ENCODE peak calls at places on chromosomes 1 and 21, in four cellular contexts. M is Caco-2, X is stomach, F is testis. P is an unnamed sample. For H3K4me1, the result is how much of the 10 kb centered on the place peaks cover.

GRCh38 chr1:221908573-221908972 is 166.7 kb upstream of the DUSP10 start:
- DNase-seq in F (no peak), X (no peak), M (no peak), P (no peak)

GRCh38 chr1:12095822-12096263 is 32.7 kb downstream of the TNFRSF8 start:
- DNase-seq in F (peak), M (peak), X (no peak), P (no peak)

GRCh38 chr1:169838942-169839341 is 44.2 kb upstream of the METTL18 start:
- DNase-seq in X (no peak), M (no peak), F (no peak), P (no peak)

GRCh38 chr1:100921110-100921706 is 25.3 kb downstream of the SLC30A7 start:
- DNase-seq in M (peak), F (no peak), X (no peak), P (no peak)

GRCh38 chr1:115164484-115164883 is 75.2 kb upstream of the TSPAN2 start:
- DNase-seq in F (peak), M (no peak), X (no peak), P (no peak)

GRCh38 chr1:184743062-184743756 is 11.4 kb downstream of the EDEM3 start:
- DNase-seq in F (no peak), M (no peak), X (no peak), P (no peak)

GRCh38 chr1:17193222-17194132 is 11.5 kb upstream of the PADI1 start:
- DNase-seq in X (no peak), M (no peak), F (no peak), P (no peak)

GRCh38 chr1:184929711-184930202 is 44.6 kb downstream of the NIBAN1 start:
- DNase-seq in M (peak), X (peak), F (no peak), P (no peak)

GRCh38 chr1:41678141-41678878 is 193.8 kb upstream of the EDN2 start:
- DNase-seq in F (peak), X (no peak), M (no peak), P (no peak)

GRCh38 chr1:31016868-31017267 is 48.6 kb downstream of the PUM1 start:
- DNase-seq in F (no peak), X (no peak), M (no peak), P (no peak)

GRCh38 chr1:55464550-55464949 is 249.4 kb upstream of the USP24 start:
- DNase-seq in M (no peak), F (no peak), X (no peak), P (no peak)

GRCh38 chr1:115539736-115540135 is 102.0 kb upstream of the VANGL1 start:
- DNase-seq in M (no peak), X (no peak), F (no peak), P (no peak)

GRCh38 chr1:9321480-9321849 is 28.8 kb downstream of the SPSB1 start:
- DNase-seq in F (peak), M (no peak), X (no peak), P (no peak)

GRCh38 chr1:74771913-74772515 is 39.1 kb downstream of the TYW3 start:
- DNase-seq in F (peak), X (no peak), M (peak), P (no peak)

GRCh38 chr1:182784556-182785171 is 4.9 kb upstream of the NPL start:
- DNase-seq in X (no peak), F (peak), M (peak), P (no peak)

GRCh38 chr1:203548917-203549708 is 55.2 kb downstream of the OPTC start:
- DNase-seq in M (no peak), F (no peak), X (no peak), P (no peak)

GRCh38 chr1:203547147-203547546 is 53.2 kb downstream of the OPTC start:
- DNase-seq in F (no peak), X (no peak), M (no peak), P (no peak)

GRCh38 chr1:203545032-203545816 is 51.3 kb downstream of the OPTC start:
- DNase-seq in F (no peak), X (no peak), M (no peak), P (no peak)

GRCh38 chr1:203546274-203546673 is 52.3 kb downstream of the OPTC start:
- DNase-seq in M (no peak), X (no peak), F (no peak), P (no peak)

DNA sequence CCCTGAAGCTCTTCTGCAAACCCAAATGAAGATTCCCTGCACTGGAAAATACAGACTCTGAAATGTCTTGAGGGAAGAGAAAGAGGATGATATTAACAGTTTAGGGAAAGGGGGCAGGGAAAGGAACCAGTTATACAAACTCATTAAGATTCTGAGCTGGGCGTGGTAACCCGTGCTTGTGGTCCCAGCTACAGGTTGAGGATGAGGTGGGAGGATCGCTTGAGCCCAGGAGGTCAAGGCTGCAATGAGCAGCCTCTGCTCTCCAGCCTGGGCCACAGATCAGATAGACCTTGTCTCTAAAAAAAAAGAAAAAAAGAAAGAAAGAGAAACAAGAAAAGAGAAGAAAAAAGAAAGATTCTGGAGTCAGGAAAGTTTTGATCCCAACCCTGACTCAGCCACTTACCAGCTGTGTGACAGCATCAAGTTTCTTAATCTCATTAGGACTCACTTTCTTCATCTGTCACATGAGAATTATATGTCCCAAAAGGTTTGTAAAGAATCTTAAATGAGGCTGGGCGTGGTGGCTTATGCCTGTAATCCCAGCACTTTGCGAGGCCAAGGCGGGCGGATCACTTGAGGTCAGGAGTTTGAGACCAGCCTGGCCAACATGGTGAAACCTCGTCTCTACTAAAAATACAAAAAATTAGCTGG is 53.9 kb downstream of the OPTC start:
- DNase-seq in X (no peak), F (no peak), M (no peak), P (no peak)
- H3K4me1 ChIP-seq in X (under half), F (under half), M (under half), P (under half)

GRCh38 chr1:154765970-154766369 is 104.1 kb downstream of the KCNN3 start:
- DNase-seq in M (peak), X (peak), F (no peak), P (no peak)
- TF ChIP-seq CTCF in M (peak), X (no peak), F (no peak), P (no peak)

GRCh38 chr1:167913895-167914502 is at the start of gene ADCY10:
- DNase-seq in X (peak), M (no peak), F (no peak), P (no peak)

GRCh38 chr1:167912294-167912693 is 1.6 kb downstream of the ADCY10 start:
- DNase-seq in F (no peak), M (no peak), X (no peak), P (no peak)

GRCh38 chr1:167909691-167910180 is 4.2 kb downstream of the ADCY10 start:
- DNase-seq in F (no peak), M (no peak), X (no peak), P (no peak)

GRCh38 chr1:167910530-167910929 is 3.4 kb downstream of the ADCY10 start:
- DNase-seq in F (no peak), M (no peak), X (peak), P (no peak)

DNA sequence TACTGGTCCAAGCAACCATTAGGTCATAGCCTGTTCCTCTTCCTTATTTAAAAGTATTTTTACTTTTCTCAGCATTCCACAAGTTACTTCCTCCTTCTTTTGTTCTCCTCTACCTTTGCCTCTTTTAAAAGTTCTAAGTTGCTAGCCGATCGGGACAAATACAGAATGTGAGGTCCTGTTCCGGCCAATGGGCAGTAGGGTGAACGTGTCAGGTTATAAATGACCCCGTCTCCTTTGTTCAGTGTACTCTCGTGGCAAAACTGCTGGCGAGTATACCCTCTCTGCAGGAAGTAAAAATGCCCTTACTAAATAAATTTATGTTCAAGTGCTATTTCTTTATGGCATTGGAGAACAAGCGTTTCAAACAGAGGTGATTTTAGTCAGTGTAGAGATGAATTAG is 2.5 kb downstream of the ADCY10 start:
- DNase-seq in F (no peak), M (no peak), X (peak), P (no peak)
- H3K4me1 ChIP-seq in F (under half), M (under half), X (under half), P (under half)

DNA sequence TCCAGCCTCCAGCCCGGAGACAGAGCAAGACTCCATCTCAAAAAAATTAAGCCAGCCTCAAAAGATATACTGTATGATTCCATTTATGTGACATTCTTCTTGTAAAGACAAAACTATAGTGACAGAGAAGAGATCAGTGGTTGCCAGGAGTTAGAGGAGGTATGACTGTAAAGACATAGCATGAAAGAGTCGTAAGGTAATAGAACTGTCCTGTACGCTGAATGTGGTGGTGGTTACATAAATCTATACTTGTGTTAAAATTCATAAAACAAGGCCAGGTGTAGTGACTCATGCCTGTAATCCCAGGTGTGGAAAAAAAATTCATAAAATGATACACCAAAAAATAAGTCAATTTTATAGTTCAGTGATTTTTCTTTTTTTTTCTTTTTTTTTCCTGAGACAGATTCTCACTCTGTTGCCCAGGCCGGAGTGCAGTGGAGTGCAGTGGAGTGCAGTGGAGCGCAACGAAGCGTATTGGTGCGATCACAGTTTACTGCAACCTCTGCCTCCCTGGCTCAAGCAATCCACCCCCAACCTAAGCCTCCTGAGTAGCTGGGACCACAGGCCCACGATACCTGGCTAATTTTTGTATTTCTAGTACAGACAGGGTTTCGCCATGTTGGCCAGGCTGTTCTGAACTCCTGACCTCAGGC is 84.9 kb upstream of the CXADR start:
- DNase-seq in X (no peak), F (no peak), M (no peak), P (no peak)
- TF ChIP-seq CTCF in X (no peak), F (no peak), M (no peak), P (no peak)

GRCh38 chr1:27597511-27598216 is 6.3 kb downstream of the AHDC1 start:
- DNase-seq in M (no peak), X (no peak), F (no peak), P (peak)
- H3K4me1 ChIP-seq in M (under half), X (half or more), F (half or more), P (half or more)

GRCh38 chr1:15036101-15036500 is 117.4 kb upstream of the TMEM51 start:
- DNase-seq in F (no peak), M (no peak), X (no peak), P (no peak)

GRCh38 chr1:15039017-15039648 is 114.4 kb upstream of the TMEM51 start:
- DNase-seq in M (no peak), X (no peak), F (no peak), P (no peak)

GRCh38 chr1:15035236-15035635 is 118.3 kb upstream of the TMEM51 start:
- DNase-seq in X (no peak), M (no peak), F (no peak), P (no peak)

GRCh38 chr1:15039901-15040300 is 113.6 kb upstream of the TMEM51 start:
- DNase-seq in M (no peak), F (no peak), X (no peak), P (no peak)

DNA sequence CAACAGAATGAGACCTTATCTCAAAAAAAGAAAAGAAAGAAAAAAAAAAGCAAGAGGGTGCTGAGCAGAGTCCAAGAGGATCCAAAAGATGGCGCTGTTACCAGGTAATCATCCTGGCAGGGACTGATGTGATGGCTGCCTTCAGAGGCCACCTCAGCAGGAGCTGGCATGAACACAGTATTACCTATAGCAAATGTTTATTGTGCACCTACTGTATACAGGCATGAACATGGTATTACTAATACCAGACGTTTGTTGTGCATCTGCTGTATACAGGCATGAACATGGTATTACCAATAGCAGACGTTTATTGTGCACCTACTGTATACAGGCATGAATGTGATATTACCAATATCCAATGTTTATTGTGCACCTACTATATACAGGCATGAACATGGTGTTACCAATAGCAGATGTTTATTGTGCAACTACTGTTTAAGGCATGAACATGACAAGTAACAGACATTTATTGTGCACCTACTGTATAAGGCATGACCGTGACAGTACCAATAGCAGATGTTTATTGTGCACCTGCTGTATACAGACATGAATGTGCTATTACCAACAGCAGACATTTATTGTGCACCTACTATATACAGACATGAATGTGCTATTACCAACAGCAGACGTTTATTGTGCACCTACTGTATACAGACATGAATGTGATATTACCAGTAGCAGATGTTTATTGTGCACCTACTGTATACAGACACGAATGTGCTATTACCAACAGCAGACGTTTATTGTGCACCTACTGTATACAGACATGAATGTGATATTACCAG is 115.1 kb upstream of the TMEM51 start:
- DNase-seq in F (no peak), X (no peak), M (peak), P (no peak)
- TF ChIP-seq CTCF in F (no peak), X (no peak), M (no peak), P (no peak)

GRCh38 chr1:157137773-157138219 is 399 bp downstream of the ETV3 start:
- DNase-seq in X (no peak), F (peak), M (no peak), P (no peak)
- H3K4me1 ChIP-seq in X (under half), F (under half), M (under half), P (under half)

GRCh38 chr1:153682730-153683129 is 4.2 kb downstream of the NPR1 start:
- DNase-seq in M (no peak), F (no peak), X (no peak), P (no peak)

GRCh38 chr1:153680120-153680403 is 1.6 kb downstream of the NPR1 start:
- DNase-seq in M (no peak), X (no peak), F (no peak), P (no peak)

GRCh38 chr1:153679337-153680119 is 1.0 kb downstream of the NPR1 start:
- DNase-seq in X (no peak), F (no peak), M (peak), P (peak)

GRCh38 chr1:153678519-153679336 is at the start of gene NPR1:
- DNase-seq in X (peak), F (peak), M (peak), P (peak)

DNA sequence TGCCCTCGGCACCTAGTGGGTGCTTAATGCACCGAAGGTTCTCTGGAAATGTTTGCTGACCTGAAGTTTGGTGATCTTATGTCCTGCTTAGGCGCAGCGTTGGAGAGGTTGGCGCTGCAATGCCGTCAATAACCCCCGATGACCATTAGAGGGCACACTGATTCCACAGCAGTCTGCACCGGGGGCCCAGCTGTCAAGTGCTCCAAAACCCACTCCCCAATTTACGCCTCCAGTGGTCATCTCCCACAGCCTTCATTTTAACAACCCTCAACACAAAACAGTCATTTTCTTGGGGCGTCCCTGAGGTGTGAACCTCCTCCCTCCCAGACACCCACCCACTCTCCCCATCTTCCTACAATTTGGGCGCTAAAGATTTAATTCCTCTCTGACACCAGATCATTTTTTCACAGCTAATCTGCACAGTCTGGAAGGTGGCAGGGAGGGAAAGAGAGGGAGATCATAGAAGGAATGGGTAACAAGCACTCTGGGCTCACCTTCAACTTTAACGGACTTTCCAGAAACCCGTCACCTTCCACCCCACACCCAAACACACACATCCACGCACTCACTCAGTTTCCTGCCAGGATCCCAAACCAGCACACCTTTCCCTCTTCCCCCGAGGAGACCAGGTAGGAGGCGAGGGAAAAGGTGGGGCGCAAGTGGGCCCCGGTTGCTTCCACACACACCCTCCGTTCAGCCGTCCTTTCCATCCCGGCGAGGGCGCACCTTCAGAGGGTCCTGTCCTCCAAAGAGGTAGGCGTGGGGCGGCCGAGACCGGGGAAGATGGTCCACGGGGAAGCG is 570 bp upstream of the NPR1 start:
- DNase-seq in X (peak), F (peak), M (peak), P (peak)
- TF ChIP-seq CTCF in X (peak), F (peak), M (peak), P (peak)

GRCh38 chr1:235910357-235911299 is 43.9 kb upstream of the LYST start:
- DNase-seq in X (peak), F (no peak), M (peak), P (no peak)

GRCh38 chr1:235911876-235912275 is 45.2 kb upstream of the LYST start:
- DNase-seq in X (no peak), F (peak), M (no peak), P (no peak)

GRCh38 chr1:235908742-235909520 is 42.2 kb upstream of the LYST start:
- DNase-seq in X (no peak), M (no peak), F (no peak), P (no peak)

GRCh38 chr1:235913311-235913710 is 46.6 kb upstream of the LYST start:
- DNase-seq in M (no peak), X (no peak), F (no peak), P (no peak)

DNA sequence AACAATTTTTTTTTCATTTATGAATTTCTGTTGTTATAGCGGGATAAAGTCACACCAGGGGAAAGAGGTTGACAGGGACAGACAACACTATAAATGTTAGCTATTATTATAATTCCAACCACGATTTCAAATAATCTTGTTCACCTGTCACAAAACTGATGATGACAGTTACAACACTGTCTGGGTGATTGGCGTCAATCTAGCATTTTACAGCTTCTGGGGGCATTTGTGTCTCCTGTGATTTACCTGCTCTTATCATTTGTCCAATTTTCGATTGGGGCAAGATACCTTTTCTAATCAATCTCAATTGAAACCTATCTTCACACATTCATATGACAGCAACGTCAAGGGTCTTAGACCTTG is 44.6 kb upstream of the LYST start:
- DNase-seq in M (no peak), X (no peak), F (no peak), P (no peak)
- H3K4me1 ChIP-seq in M (under half), X (under half), F (under half), P (under half)

DNA sequence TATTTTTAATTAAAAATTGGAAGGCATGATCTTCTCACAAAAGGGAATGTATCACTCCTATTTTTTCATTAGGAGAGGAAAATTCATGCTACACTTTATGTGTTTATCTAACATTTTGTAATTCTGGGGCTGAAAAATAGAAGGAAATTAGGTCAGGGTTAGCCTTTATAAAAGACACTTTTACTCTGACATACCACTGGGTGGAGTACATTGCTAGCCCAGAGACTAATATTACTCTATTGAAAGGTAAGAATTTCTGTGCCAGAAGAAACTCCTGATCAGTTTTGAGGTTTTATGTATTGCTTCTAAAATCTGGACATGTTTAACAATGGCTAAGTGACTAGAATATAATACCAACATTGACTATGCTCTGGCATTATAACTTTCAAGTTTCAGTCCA is 724.6 kb downstream of the USP25 start:
- DNase-seq in X (no peak), M (no peak), F (no peak), P (no peak)
- TF ChIP-seq CTCF in X (no peak), M (peak), F (no peak), P (peak)